ENCODE peak calls at places on chromosome 13, in four cellular contexts. One of them, this sample, is unnamed.

GRCh38 chr13:94557836-94558235 is 38.1 kb downstream of the TGDS start:
- DNase-seq in WTC11: no peak
- DNase-seq in K562: no peak
- DNase-seq in HepG2: no peak
- DNase-seq in this sample: no peak

GRCh38 chr13:75749407-75749806 is 113.3 kb downstream of the LMO7 start:
- DNase-seq in WTC11: no peak
- DNase-seq in K562: no peak
- DNase-seq in HepG2: no peak
- DNase-seq in this sample: no peak

GRCh38 chr13:31418186-31418585 is 218.4 kb downstream of the B3GLCT start:
- DNase-seq in WTC11: no peak
- DNase-seq in K562: no peak
- DNase-seq in HepG2: no peak
- DNase-seq in this sample: no peak

GRCh38 chr13:99432637-99433542 is 68.4 kb upstream of the TM9SF2 start:
- DNase-seq in WTC11: peak
- DNase-seq in K562: peak
- DNase-seq in HepG2: peak
- DNase-seq in this sample: peak

GRCh38 chr13:31797154-31797775 is 57.9 kb downstream of the RXFP2 start:
- DNase-seq in WTC11: no peak
- DNase-seq in K562: no peak
- DNase-seq in HepG2: peak
- DNase-seq in this sample: no peak

GRCh38 chr13:20400774-20401173 is 124.9 kb downstream of the CRYL1 start:
- DNase-seq in WTC11: no peak
- DNase-seq in K562: no peak
- DNase-seq in HepG2: no peak
- DNase-seq in this sample: no peak

GRCh38 chr13:50494110-50494509 is 349.4 kb downstream of the DLEU7 start:
- DNase-seq in WTC11: no peak
- DNase-seq in K562: no peak
- DNase-seq in HepG2: no peak
- DNase-seq in this sample: no peak

GRCh38 chr13:42991892-42992584 is at the start of gene EPSTI1:
- DNase-seq in WTC11: peak
- DNase-seq in K562: peak
- DNase-seq in HepG2: no peak
- DNase-seq in this sample: no peak

GRCh38 chr13:46339035-46339666 is 47.9 kb downstream of the RUBCNL start:
- DNase-seq in WTC11: no peak
- DNase-seq in K562: no peak
- DNase-seq in HepG2: no peak
- DNase-seq in this sample: peak

GRCh38 chr13:103730407-103730806 is 664.2 kb upstream of the SLC10A2 start:
- DNase-seq in WTC11: no peak
- DNase-seq in K562: no peak
- DNase-seq in HepG2: no peak
- DNase-seq in this sample: no peak

GRCh38 chr13:104253063-104253680 is 1187.0 kb upstream of the SLC10A2 start:
- DNase-seq in WTC11: no peak
- DNase-seq in K562: no peak
- DNase-seq in HepG2: no peak
- DNase-seq in this sample: no peak

GRCh38 chr13:30616927-30617314 is 799 bp upstream of the USPL1 start:
- DNase-seq in WTC11: no peak
- DNase-seq in K562: peak
- DNase-seq in HepG2: peak
- DNase-seq in this sample: peak

GRCh38 chr13:19927117-19927734 is 31.3 kb upstream of the ZMYM2 start:
- DNase-seq in WTC11: no peak
- DNase-seq in K562: no peak
- DNase-seq in HepG2: peak
- DNase-seq in this sample: no peak

GRCh38 chr13:106033634-106034033 is 501.8 kb downstream of the EFNB2 start:
- DNase-seq in WTC11: no peak
- DNase-seq in K562: no peak
- DNase-seq in HepG2: peak
- DNase-seq in this sample: no peak

GRCh38 chr13:110265682-110266430 is 41.1 kb downstream of the COL4A1 start:
- DNase-seq in WTC11: no peak
- DNase-seq in K562: no peak
- DNase-seq in HepG2: no peak
- DNase-seq in this sample: no peak

GRCh38 chr13:40115456-40115855 is 460.0 kb downstream of the COG6 start:
- DNase-seq in WTC11: no peak
- DNase-seq in K562: no peak
- DNase-seq in HepG2: no peak
- DNase-seq in this sample: no peak

GRCh38 chr13:29436291-29436690 is 159.2 kb downstream of the SLC7A1 start:
- DNase-seq in WTC11: no peak
- DNase-seq in K562: no peak
- DNase-seq in HepG2: no peak
- DNase-seq in this sample: no peak

GRCh38 chr13:97892717-97893116 is 60.8 kb upstream of the IPO5 start:
- DNase-seq in WTC11: no peak
- DNase-seq in K562: no peak
- DNase-seq in HepG2: no peak
- DNase-seq in this sample: no peak

GRCh38 chr13:42574435-42575311 is 721 bp downstream of the TNFSF11 start:
- DNase-seq in WTC11: peak
- DNase-seq in K562: no peak
- DNase-seq in HepG2: no peak
- DNase-seq in this sample: no peak

GRCh38 chr13:30222253-30222652 is 85.1 kb downstream of the KATNAL1 start:
- DNase-seq in WTC11: no peak
- DNase-seq in K562: no peak
- DNase-seq in HepG2: no peak
- DNase-seq in this sample: no peak

GRCh38 chr13:51811046-51811445 is 7.1 kb upstream of the DHRS12 start:
- DNase-seq in WTC11: no peak
- DNase-seq in K562: no peak
- DNase-seq in HepG2: no peak
- DNase-seq in this sample: no peak

GRCh38 chr13:111845621-111846351 is 221.2 kb upstream of the SOX1 start:
- DNase-seq in WTC11: peak
- DNase-seq in K562: no peak
- DNase-seq in HepG2: no peak
- DNase-seq in this sample: no peak

GRCh38 chr13:95858286-95859075 is 181.5 kb downstream of the DNAJC3 start:
- DNase-seq in WTC11: no peak
- DNase-seq in K562: no peak
- DNase-seq in HepG2: no peak
- DNase-seq in this sample: no peak

GRCh38 chr13:89822467-89822866 is 1525.0 kb upstream of the MIR17HG start:
- DNase-seq in WTC11: no peak
- DNase-seq in K562: no peak
- DNase-seq in HepG2: no peak
- DNase-seq in this sample: no peak

GRCh38 chr13:102401755-102402154 is at the start of gene FGF14:
- DNase-seq in WTC11: no peak
- DNase-seq in K562: no peak
- DNase-seq in HepG2: no peak
- DNase-seq in this sample: no peak

GRCh38 chr13:112781881-112782361 is 92.1 kb downstream of the ATP11A start:
- DNase-seq in WTC11: no peak
- DNase-seq in K562: no peak
- DNase-seq in HepG2: no peak
- DNase-seq in this sample: no peak

GRCh38 chr13:107301724-107302374 is 733.9 kb upstream of the ARGLU1 start:
- DNase-seq in WTC11: no peak
- DNase-seq in K562: no peak
- DNase-seq in HepG2: no peak
- DNase-seq in this sample: no peak

GRCh38 chr13:37995052-37995451 is 125.5 kb upstream of the TRPC4 start:
- DNase-seq in WTC11: no peak
- DNase-seq in K562: no peak
- DNase-seq in HepG2: no peak
- DNase-seq in this sample: no peak

DNA sequence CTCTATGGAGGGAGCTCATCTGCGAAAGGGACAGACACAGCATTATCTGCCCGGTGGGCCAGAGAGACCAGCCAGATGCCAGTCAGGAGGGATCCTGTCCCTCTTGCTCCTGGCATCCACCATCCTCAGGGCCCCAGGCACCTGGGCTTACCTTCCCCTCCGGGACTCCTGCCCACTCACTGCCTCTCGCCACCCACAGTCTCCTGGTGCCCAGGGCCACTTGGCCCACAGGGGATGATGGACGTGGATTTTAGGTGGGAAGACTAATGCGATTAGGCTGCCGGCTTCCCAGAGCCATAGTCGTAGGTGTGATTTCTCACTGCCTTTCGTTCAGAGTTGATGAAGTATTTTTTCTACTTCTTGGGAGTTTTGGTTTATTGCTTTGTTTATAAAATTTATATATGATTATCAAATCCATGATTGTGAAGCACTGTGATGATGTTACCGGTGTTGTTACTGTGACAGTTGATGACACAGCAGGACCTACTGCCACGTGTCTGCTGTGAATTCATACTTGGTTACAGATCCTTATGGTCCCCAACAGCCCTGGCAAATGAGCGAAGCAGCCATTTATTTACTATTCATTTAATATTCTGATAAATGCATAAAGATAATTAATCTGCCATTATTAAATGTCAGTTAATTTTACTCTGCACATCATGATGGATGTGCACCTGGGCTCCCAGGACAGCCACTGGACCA is 14.5 kb upstream of the CHAMP1 start:
- DNase-seq in WTC11: no peak
- DNase-seq in K562: no peak
- DNase-seq in HepG2: no peak
- DNase-seq in this sample: no peak
- TF ChIP-seq CBFB in WTC11: no peak
- TF ChIP-seq CBFB in K562: no peak
- TF ChIP-seq CBFB in HepG2: no peak
- TF ChIP-seq CBFB in this sample: no peak

GRCh38 chr13:77831870-77832269 is 86.8 kb downstream of the EDNRB start:
- DNase-seq in WTC11: no peak
- DNase-seq in K562: no peak
- DNase-seq in HepG2: no peak
- DNase-seq in this sample: no peak
- TF ChIP-seq CBFB in WTC11: no peak
- TF ChIP-seq CBFB in K562: no peak
- TF ChIP-seq CBFB in HepG2: no peak
- TF ChIP-seq CBFB in this sample: no peak

DNA sequence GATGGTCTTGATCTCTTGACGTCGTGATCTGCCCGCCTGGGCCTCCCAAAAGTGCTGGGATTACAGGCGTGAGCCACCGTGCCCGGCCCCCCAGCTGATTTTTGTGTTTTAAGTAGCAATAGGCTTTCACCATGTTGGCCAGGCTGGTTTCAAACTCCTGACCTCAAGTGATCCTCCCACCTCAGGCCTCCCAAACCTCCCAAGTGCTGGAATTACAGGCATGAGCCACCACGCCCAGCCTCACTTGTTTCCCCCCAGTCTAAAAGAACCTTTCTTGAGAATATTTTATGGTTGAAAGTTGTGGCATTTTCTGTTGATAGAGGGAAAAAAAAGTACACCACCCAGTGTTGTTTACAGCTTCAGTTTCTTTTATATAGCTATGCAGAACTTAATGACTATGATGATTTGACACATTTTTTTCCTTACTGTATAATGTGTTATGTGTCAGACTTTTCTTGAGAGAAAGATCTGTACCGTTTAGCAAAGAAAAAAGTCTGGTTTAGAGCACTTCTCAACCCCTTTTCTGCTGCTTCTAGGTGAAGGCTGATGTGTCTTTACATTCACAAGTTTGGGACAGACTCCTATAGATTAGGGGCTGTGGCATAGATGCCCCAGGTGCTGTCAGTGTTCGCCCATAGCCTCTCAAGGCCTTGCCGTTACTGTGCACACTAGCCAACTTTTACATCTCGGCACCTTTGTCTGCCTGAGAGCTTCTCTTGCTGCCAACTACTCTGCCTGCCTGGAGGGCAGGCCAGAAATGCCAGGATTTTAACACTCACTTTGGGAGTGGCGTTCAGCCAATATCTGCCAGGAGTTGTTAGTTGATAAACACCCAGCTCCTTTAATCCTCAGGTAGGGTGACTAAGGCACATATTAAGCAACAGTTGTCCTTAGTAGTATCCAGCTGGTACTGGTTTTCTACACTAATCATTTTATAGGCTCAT is 33.0 kb downstream of the KCTD4 start:
- DNase-seq in WTC11: no peak
- DNase-seq in K562: no peak
- DNase-seq in HepG2: no peak
- DNase-seq in this sample: no peak
- TF ChIP-seq CBFB in WTC11: no peak
- TF ChIP-seq CBFB in K562: no peak
- TF ChIP-seq CBFB in HepG2: no peak
- TF ChIP-seq CBFB in this sample: no peak

GRCh38 chr13:44003481-44003880 is 123.8 kb downstream of the LACC1 start:
- DNase-seq in WTC11: no peak
- DNase-seq in K562: no peak
- DNase-seq in HepG2: no peak
- DNase-seq in this sample: no peak

GRCh38 chr13:44011036-44011435 is 131.3 kb downstream of the LACC1 start:
- DNase-seq in WTC11: no peak
- DNase-seq in K562: no peak
- DNase-seq in HepG2: no peak
- DNase-seq in this sample: no peak

GRCh38 chr13:44012910-44013309 is 133.2 kb downstream of the LACC1 start:
- DNase-seq in WTC11: no peak
- DNase-seq in K562: no peak
- DNase-seq in HepG2: no peak
- DNase-seq in this sample: no peak

GRCh38 chr13:44004881-44005280 is 125.2 kb downstream of the LACC1 start:
- DNase-seq in WTC11: no peak
- DNase-seq in K562: no peak
- DNase-seq in HepG2: no peak
- DNase-seq in this sample: no peak

GRCh38 chr13:44007451-44007850 is 127.7 kb downstream of the LACC1 start:
- DNase-seq in WTC11: no peak
- DNase-seq in K562: no peak
- DNase-seq in HepG2: no peak
- DNase-seq in this sample: no peak
- TF ChIP-seq CBFB in WTC11: no peak
- TF ChIP-seq CBFB in K562: no peak
- TF ChIP-seq CBFB in HepG2: no peak
- TF ChIP-seq CBFB in this sample: no peak